ENCODE peak calls at places on chromosomes 13 and 19, in nine cellular contexts. J is pulmonary artery endothelial cell; Z is ascending aorta; F is Caki2; A is stimulated activated effector memory CD8-positive, alpha-beta T cell treated with anti-CD3 and anti-CD28 coated beads, Interleukin-12 subunit alpha, Interleukin-12 subunit beta, amount 100 ng/mL, for 72 hours; Y is GM12865; Q is right lobe of liver; V is body of pancreas; I is fibroblast of the aortic adventitia. D is an unnamed sample.

GRCh38 chr19:9751449-9751848 is 17.1 kb downstream of the ZNF846 start:
- DNase-seq in J (no peak), Z (no peak), F (no peak), A (no peak), Y (no peak), Q (no peak), V (no peak), I (no peak), D (no peak)

GRCh38 chr13:74767031-74767430 is 632.8 kb upstream of the KLF12 start:
- DNase-seq in J (no peak), Z (no peak), F (no peak), A (no peak), Y (no peak), Q (no peak), V (no peak), I (peak), D (no peak)

GRCh38 chr19:15456871-15457700 is 7.3 kb downstream of the RASAL3 start:
- DNase-seq in J (no peak), Z (no peak), F (no peak), A (no peak), Y (peak), Q (no peak), V (peak), I (no peak), D (no peak)

GRCh38 chr13:77918391-77919261 is at the start of gene EDNRB:
- DNase-seq in J (no peak), Z (peak), F (peak), A (no peak), Y (peak), Q (peak), V (peak), I (peak), D (peak)

GRCh38 chr13:93079294-93079693 is 147.3 kb upstream of the GPC6 start:
- DNase-seq in J (no peak), Z (no peak), F (no peak), A (no peak), Y (no peak), Q (no peak), V (no peak), I (peak), D (no peak)

GRCh38 chr19:2084993-2085720 is 11.0 kb downstream of the MOB3A start:
- DNase-seq in J (no peak), Z (peak), F (peak), A (peak), Y (peak), Q (peak), V (peak), I (no peak), D (peak)

GRCh38 chr19:17648097-17648660 is 40.0 kb downstream of the UNC13A start:
- DNase-seq in J (no peak), Z (no peak), F (no peak), A (no peak), Y (no peak), Q (no peak), V (no peak), I (no peak), D (no peak)

GRCh38 chr13:110716235-110716505 is 2.7 kb downstream of the ING1 start:
- DNase-seq in J (no peak), Z (peak), F (no peak), A (no peak), Y (peak), Q (peak), V (peak), I (peak), D (peak)

D was measured in lung.